ENCODE peak calls at places on chromosomes 16 and 17, in four cellular contexts. One of them, this sample, is unnamed.

GRCh38 chr16:65950211-65950610 is 416.3 kb upstream of the CDH5 start:
- DNase-seq in body of pancreas: no peak
- DNase-seq in esophagus squamous epithelium: no peak
- DNase-seq in heart left ventricle: no peak
- DNase-seq in this sample: no peak

GRCh38 chr17:7132511-7133094 is 18.0 kb upstream of the ASGR2 start:
- DNase-seq in body of pancreas: no peak
- DNase-seq in esophagus squamous epithelium: no peak
- DNase-seq in heart left ventricle: no peak
- DNase-seq in this sample: peak

GRCh38 chr16:12917653-12918052 is 16.3 kb downstream of the SHISA9 start:
- DNase-seq in body of pancreas: no peak
- DNase-seq in esophagus squamous epithelium: no peak
- DNase-seq in heart left ventricle: no peak
- DNase-seq in this sample: no peak

GRCh38 chr16:51524555-51525373 is 373.7 kb upstream of the SALL1 start:
- DNase-seq in body of pancreas: peak
- DNase-seq in esophagus squamous epithelium: no peak
- DNase-seq in heart left ventricle: no peak
- DNase-seq in this sample: no peak

GRCh38 chr16:57166951-57167350 is 18.9 kb downstream of the PSME3IP1 start:
- DNase-seq in body of pancreas: no peak
- DNase-seq in esophagus squamous epithelium: no peak
- DNase-seq in heart left ventricle: peak
- DNase-seq in this sample: no peak

GRCh38 chr16:19710191-19710908 is 7.7 kb downstream of the KNOP1 start:
- DNase-seq in body of pancreas: no peak
- DNase-seq in esophagus squamous epithelium: no peak
- DNase-seq in heart left ventricle: no peak
- DNase-seq in this sample: no peak

GRCh38 chr17:44105941-44106340 is 17.5 kb downstream of the HDAC5 start:
- DNase-seq in body of pancreas: no peak
- DNase-seq in esophagus squamous epithelium: no peak
- DNase-seq in heart left ventricle: no peak
- DNase-seq in this sample: no peak

GRCh38 chr17:1847191-1847590 is 17.4 kb downstream of the RPA1 start:
- DNase-seq in body of pancreas: no peak
- DNase-seq in esophagus squamous epithelium: no peak
- DNase-seq in heart left ventricle: peak
- DNase-seq in this sample: no peak

GRCh38 chr16:82061861-82062525 is 26.9 kb downstream of the HSD17B2 start:
- DNase-seq in body of pancreas: peak
- DNase-seq in esophagus squamous epithelium: no peak
- DNase-seq in heart left ventricle: no peak
- DNase-seq in this sample: no peak

GRCh38 chr17:43669971-43670644 is 8.4 kb upstream of the MEOX1 start:
- DNase-seq in body of pancreas: peak
- DNase-seq in esophagus squamous epithelium: no peak
- DNase-seq in heart left ventricle: no peak
- DNase-seq in this sample: peak

GRCh38 chr17:42422412-42422957 is 571 bp downstream of the CAVIN1 start:
- DNase-seq in body of pancreas: peak
- DNase-seq in esophagus squamous epithelium: no peak
- DNase-seq in heart left ventricle: peak
- DNase-seq in this sample: no peak

GRCh38 chr17:81932333-81932983 is 4.6 kb downstream of the PYCR1 start:
- DNase-seq in body of pancreas: no peak
- DNase-seq in esophagus squamous epithelium: no peak
- DNase-seq in heart left ventricle: no peak
- DNase-seq in this sample: no peak

GRCh38 chr16:47033176-47033575 is 59.7 kb upstream of the DNAJA2 start:
- DNase-seq in body of pancreas: no peak
- DNase-seq in esophagus squamous epithelium: no peak
- DNase-seq in heart left ventricle: no peak
- DNase-seq in this sample: no peak

GRCh38 chr17:82103588-82104451 is 5.8 kb upstream of the FASN start:
- DNase-seq in body of pancreas: peak
- DNase-seq in esophagus squamous epithelium: no peak
- DNase-seq in heart left ventricle: peak
- DNase-seq in this sample: peak

GRCh38 chr16:4624827-4625616 is 396 bp downstream of the MGRN1 start:
- DNase-seq in body of pancreas: peak
- DNase-seq in esophagus squamous epithelium: no peak
- DNase-seq in heart left ventricle: peak
- DNase-seq in this sample: peak

GRCh38 chr16:2150418-2151187 is 2.2 kb downstream of the RAB26 start:
- DNase-seq in body of pancreas: peak
- DNase-seq in esophagus squamous epithelium: no peak
- DNase-seq in heart left ventricle: no peak
- DNase-seq in this sample: peak

GRCh38 chr17:45768000-45768399 is 16.1 kb upstream of the CRHR1 start:
- DNase-seq in body of pancreas: no peak
- DNase-seq in esophagus squamous epithelium: no peak
- DNase-seq in heart left ventricle: no peak
- DNase-seq in this sample: no peak

GRCh38 chr17:30336369-30337171 is 2.7 kb upstream of the TMIGD1 start:
- DNase-seq in body of pancreas: peak
- DNase-seq in esophagus squamous epithelium: no peak
- DNase-seq in heart left ventricle: no peak
- DNase-seq in this sample: peak

GRCh38 chr17:83153681-83154310 is 74.4 kb downstream of the METRNL start:
- DNase-seq in body of pancreas: no peak
- DNase-seq in esophagus squamous epithelium: no peak
- DNase-seq in heart left ventricle: no peak
- DNase-seq in this sample: no peak

GRCh38 chr16:56999409-57000270 is 10.3 kb downstream of the NLRC5 start:
- DNase-seq in body of pancreas: no peak
- DNase-seq in esophagus squamous epithelium: no peak
- DNase-seq in heart left ventricle: no peak
- DNase-seq in this sample: no peak

GRCh38 chr16:48487287-48487686 is 102.1 kb upstream of the SIAH1 start:
- DNase-seq in body of pancreas: no peak
- DNase-seq in esophagus squamous epithelium: no peak
- DNase-seq in heart left ventricle: no peak
- DNase-seq in this sample: no peak

GRCh38 chr17:70636517-70637133 is 467.3 kb downstream of the KCNJ2 start:
- DNase-seq in body of pancreas: peak
- DNase-seq in esophagus squamous epithelium: no peak
- DNase-seq in heart left ventricle: no peak
- DNase-seq in this sample: no peak

GRCh38 chr17:79991140-79991923 is 44.3 kb downstream of the TBC1D16 start:
- DNase-seq in body of pancreas: peak
- DNase-seq in esophagus squamous epithelium: no peak
- DNase-seq in heart left ventricle: peak
- DNase-seq in this sample: peak

GRCh38 chr17:58335779-58336455 is 7.3 kb upstream of the TSPOAP1 start:
- DNase-seq in body of pancreas: no peak
- DNase-seq in esophagus squamous epithelium: no peak
- DNase-seq in heart left ventricle: no peak
- DNase-seq in this sample: peak

DNA sequence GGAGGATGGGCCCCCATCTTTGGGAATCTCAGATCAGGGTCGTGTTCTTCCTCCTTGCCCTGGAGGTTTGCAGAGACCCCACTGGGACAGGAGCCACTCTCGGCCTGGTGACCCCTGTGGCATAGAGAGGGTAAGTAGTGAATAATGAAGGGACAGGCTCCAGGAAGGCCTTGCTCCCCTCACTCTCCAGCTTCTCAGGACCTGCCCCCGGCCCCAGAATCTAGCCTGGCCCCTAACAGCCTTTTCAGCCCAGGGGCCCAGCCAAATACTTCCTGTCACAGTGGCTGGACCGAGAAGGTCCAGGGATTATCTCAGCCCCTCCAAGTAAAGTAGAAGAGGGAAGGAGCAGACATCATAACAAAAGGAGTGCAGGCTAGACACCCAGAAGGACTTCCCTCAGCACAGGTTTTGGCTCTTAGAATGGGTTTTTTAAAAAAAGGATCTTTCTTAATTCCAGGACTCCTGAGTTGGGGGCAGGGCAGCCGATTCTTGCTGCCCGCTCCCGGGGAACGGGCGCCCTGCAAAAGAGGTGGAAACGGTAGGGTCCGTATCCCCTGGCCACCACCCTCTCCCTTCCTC is 637 bp upstream of the NXPH3 start:
- DNase-seq in body of pancreas: no peak
- DNase-seq in esophagus squamous epithelium: no peak
- DNase-seq in heart left ventricle: no peak
- DNase-seq in this sample: no peak
- TF ChIP-seq CTCF in body of pancreas: no peak
- TF ChIP-seq CTCF in esophagus squamous epithelium: no peak
- TF ChIP-seq CTCF in heart left ventricle: no peak
- TF ChIP-seq CTCF in this sample: no peak

GRCh38 chr17:15377200-15377599 is 35.8 kb upstream of the TEKT3 start:
- DNase-seq in body of pancreas: no peak
- DNase-seq in esophagus squamous epithelium: no peak
- DNase-seq in heart left ventricle: no peak
- DNase-seq in this sample: no peak
- TF ChIP-seq CTCF in body of pancreas: no peak
- TF ChIP-seq CTCF in esophagus squamous epithelium: no peak
- TF ChIP-seq CTCF in heart left ventricle: no peak
- TF ChIP-seq CTCF in this sample: no peak

DNA sequence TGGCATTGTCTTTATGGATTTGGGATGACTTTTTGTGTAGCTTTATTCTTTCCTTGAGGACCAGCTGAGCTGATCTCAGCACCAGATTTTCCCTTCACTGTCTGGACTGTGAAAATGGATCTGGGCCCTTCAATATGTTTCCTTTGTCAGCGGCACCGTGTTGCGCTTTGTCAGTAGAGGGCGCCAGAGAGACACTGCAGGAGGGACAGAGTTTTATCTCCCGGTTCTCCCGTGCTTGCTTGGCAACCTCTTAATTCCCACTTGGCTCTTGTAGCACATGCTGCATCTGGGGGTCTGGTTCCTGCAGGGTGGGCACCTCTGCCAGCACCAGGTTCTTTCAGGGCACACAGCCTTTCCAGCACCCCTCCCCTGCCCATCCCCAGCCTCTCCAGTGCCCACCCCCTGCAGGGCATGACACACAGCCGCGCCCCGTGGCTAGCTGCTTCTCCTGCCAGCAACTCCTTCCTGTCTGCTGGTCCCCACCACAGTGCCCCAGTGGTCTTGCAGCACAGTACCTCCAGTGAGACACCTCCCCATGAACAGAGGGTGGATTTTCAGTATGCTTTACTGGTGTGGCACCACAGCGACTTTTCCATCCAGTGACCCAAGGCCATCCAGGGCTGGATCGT is 19.6 kb downstream of the OR1D5 start:
- DNase-seq in body of pancreas: no peak
- DNase-seq in esophagus squamous epithelium: no peak
- DNase-seq in heart left ventricle: no peak
- DNase-seq in this sample: no peak
- TF ChIP-seq CTCF in body of pancreas: no peak
- TF ChIP-seq CTCF in esophagus squamous epithelium: peak
- TF ChIP-seq CTCF in heart left ventricle: no peak
- TF ChIP-seq CTCF in this sample: no peak

DNA sequence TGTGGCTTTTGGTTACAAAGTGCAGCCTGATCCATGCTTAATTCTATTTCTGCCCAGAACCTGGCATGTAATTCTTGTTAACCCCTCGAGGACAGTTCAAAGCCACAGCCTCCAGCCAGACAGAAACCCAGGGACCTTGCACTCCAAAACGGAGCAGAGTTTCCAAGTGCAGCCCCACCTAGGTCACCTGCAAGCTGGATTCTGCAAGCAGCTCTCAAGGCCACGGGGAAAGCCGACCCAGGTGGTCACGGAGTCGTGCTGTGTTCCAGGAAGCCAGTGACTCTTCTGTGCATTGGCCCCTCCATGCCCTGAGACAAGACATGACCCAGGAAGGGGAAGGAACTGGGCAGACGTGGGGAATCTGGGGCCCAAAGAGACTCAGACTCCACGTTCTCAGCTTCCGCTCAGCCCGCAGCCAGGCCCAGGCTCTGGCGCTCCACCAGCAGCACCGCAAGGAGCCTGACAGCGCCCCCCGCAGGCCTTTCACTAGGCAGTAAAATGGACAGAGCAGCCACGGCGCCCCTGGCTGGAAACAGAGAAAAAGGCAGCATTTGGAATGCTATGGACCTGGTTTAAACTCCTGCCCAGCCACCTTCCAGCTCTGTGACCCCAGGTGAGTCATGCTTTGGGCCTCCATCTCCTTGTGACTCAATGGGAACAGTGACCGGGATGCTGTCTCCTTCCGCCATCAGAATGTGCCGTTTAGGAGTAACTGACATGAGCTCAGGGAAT is 27.3 kb upstream of the GSG1L start:
- DNase-seq in body of pancreas: no peak
- DNase-seq in esophagus squamous epithelium: no peak
- DNase-seq in heart left ventricle: no peak
- DNase-seq in this sample: no peak
- TF ChIP-seq CTCF in body of pancreas: no peak
- TF ChIP-seq CTCF in esophagus squamous epithelium: peak
- TF ChIP-seq CTCF in heart left ventricle: no peak
- TF ChIP-seq CTCF in this sample: no peak

GRCh38 chr16:17230932-17231581 is 239.7 kb downstream of the XYLT1 start:
- DNase-seq in body of pancreas: no peak
- DNase-seq in esophagus squamous epithelium: no peak
- DNase-seq in heart left ventricle: no peak
- DNase-seq in this sample: no peak
- TF ChIP-seq CTCF in body of pancreas: no peak
- TF ChIP-seq CTCF in esophagus squamous epithelium: no peak
- TF ChIP-seq CTCF in heart left ventricle: no peak
- TF ChIP-seq CTCF in this sample: no peak

DNA sequence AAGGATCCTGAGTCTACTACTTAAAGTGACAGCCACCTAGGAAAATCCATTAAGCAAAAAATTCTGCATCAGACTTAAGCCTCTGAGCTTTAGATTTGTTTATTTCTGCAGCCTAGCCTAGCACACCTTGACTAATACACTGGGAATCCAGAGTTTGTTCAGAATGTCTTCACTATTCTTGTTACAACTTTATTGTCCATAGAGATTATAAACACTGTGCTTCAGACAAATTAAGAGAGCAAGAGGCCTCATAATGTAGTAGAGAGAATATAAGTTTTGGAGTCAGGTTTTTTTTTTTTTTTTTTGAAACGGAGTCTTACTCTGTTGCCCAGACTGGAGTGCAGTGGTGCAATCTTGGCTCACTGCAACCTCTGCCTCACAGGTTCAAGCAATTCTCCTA is 8.9 kb upstream of the THUMPD1 start:
- DNase-seq in body of pancreas: no peak
- DNase-seq in esophagus squamous epithelium: no peak
- DNase-seq in heart left ventricle: no peak
- DNase-seq in this sample: no peak
- TF ChIP-seq CTCF in body of pancreas: no peak
- TF ChIP-seq CTCF in esophagus squamous epithelium: no peak
- TF ChIP-seq CTCF in heart left ventricle: no peak
- TF ChIP-seq CTCF in this sample: no peak